ENCODE peak calls at places on chromosomes 5 and 9, in nine cellular contexts. J is NCI-H774, H is SJCRH30, Y is SW480, I is pons, G is AG09319, V is cardiac muscle cell, S is fibroblast of lung, P is upper lobe of left lung. B is an unnamed sample.

GRCh38 chr5:173383711-173384110 is 55.5 kb upstream of the STC2 start:
- DNase-seq in J (no peak), I (no peak), P (no peak), G (no peak), V (no peak), S (peak), H (no peak), Y (no peak), B (no peak)

GRCh38 chr5:143142596-143143435 is 260.7 kb downstream of the NR3C1 start:
- DNase-seq in H (no peak), J (no peak), S (peak), P (no peak), I (no peak), V (no peak), Y (no peak), G (no peak), B (no peak)

GRCh38 chr5:149433524-149434131 is 54.5 kb upstream of the IL17B start:
- DNase-seq in V (no peak), H (no peak), J (no peak), P (no peak), Y (no peak), I (no peak), S (peak), G (no peak), B (no peak)

GRCh38 chr5:150024241-150024984 is 23.9 kb downstream of the HMGXB3 start:
- DNase-seq in H (no peak), G (no peak), P (no peak), V (peak), Y (no peak), I (no peak), S (no peak), J (no peak), B (no peak)

GRCh38 chr9:131008909-131009618 is at the start of gene LAMC3:
- DNase-seq in G (no peak), I (no peak), H (no peak), P (peak), V (peak), Y (no peak), J (no peak), S (no peak), B (no peak)

GRCh38 chr5:103519550-103519949 is 43.0 kb downstream of the NUDT12 start:
- DNase-seq in H (no peak), S (no peak), V (peak), P (no peak), J (no peak), I (no peak), G (no peak), Y (no peak), B (no peak)

GRCh38 chr9:136619742-136620440 is 42.8 kb upstream of the EGFL7 start:
- DNase-seq in J (no peak), P (peak), H (no peak), V (no peak), S (peak), I (peak), G (no peak), Y (no peak), B (no peak)

GRCh38 chr9:105359899-105360298 is 87.9 kb upstream of the FSD1L start:
- DNase-seq in P (no peak), G (no peak), V (no peak), Y (peak), H (no peak), J (no peak), I (no peak), S (peak), B (no peak)

GRCh38 chr5:149403923-149404745 is 25.0 kb upstream of the IL17B start:
- DNase-seq in P (no peak), S (peak), H (no peak), G (no peak), J (no peak), V (no peak), I (no peak), Y (no peak), B (no peak)

GRCh38 chr9:130283514-130284248 is 18.1 kb downstream of the HMCN2 start:
- DNase-seq in H (no peak), G (no peak), P (no peak), V (no peak), S (no peak), Y (no peak), J (peak), I (no peak), B (no peak)

GRCh38 chr9:123434619-123435240 is 78.7 kb downstream of the CRB2 start:
- DNase-seq in I (no peak), G (no peak), Y (peak), H (no peak), V (peak), S (no peak), J (no peak), P (no peak), B (no peak)

GRCh38 chr9:614421-614820 is 227.1 kb upstream of the DMRT1 start:
- DNase-seq in I (no peak), S (peak), V (no peak), H (peak), J (no peak), Y (peak), G (no peak), P (no peak), B (no peak)

GRCh38 chr5:148912714-148913398 is 86.4 kb downstream of the ADRB2 start:
- DNase-seq in P (no peak), J (no peak), H (peak), I (peak), Y (peak), V (no peak), G (peak), S (peak), B (no peak)

GRCh38 chr5:14775857-14776256 is 95.7 kb downstream of the ANKH start:
- DNase-seq in H (no peak), Y (no peak), J (no peak), V (no peak), S (peak), P (peak), I (no peak), G (no peak), B (no peak)

GRCh38 chr5:10233011-10233410 is 16.7 kb downstream of the ATPSCKMT start:
- DNase-seq in V (no peak), H (no peak), I (no peak), Y (no peak), J (no peak), G (no peak), S (no peak), P (peak), B (no peak)

GRCh38 chr9:73565833-73566465 is 414.3 kb downstream of the ANXA1 start:
- DNase-seq in G (no peak), P (no peak), V (peak), I (peak), S (peak), Y (peak), H (no peak), J (no peak), B (no peak)

GRCh38 chr5:55732592-55732991 is 5.3 kb upstream of the DDX4 start:
- DNase-seq in I (no peak), G (no peak), V (no peak), S (no peak), H (no peak), J (no peak), Y (no peak), P (no peak), B (no peak)

GRCh38 chr9:111622626-111623025 is 8.5 kb upstream of the DNAJC25 start:
- DNase-seq in J (no peak), G (peak), I (no peak), V (no peak), Y (peak), S (peak), P (no peak), H (no peak), B (no peak)

GRCh38 chr9:87685871-87686519 is 39.9 kb upstream of the CTSL start:
- DNase-seq in H (no peak), Y (no peak), I (peak), V (no peak), S (peak), P (no peak), J (no peak), G (no peak), B (no peak)

GRCh38 chr9:13810510-13810909 is 503.4 kb downstream of the NFIB start:
- DNase-seq in P (no peak), V (no peak), G (no peak), Y (no peak), S (peak), I (no peak), J (no peak), H (peak), B (no peak)

GRCh38 chr9:91273853-91274552 is 87.7 kb downstream of the AUH start:
- DNase-seq in P (no peak), Y (peak), I (no peak), J (no peak), H (no peak), S (peak), G (no peak), V (no peak), B (no peak)

GRCh38 chr9:26502311-26502710 is 390.3 kb downstream of the CAAP1 start:
- DNase-seq in P (no peak), Y (no peak), I (no peak), G (no peak), S (no peak), J (no peak), V (peak), H (peak), B (no peak)

GRCh38 chr5:76074487-76074886 is 8.7 kb upstream of the SV2C start:
- DNase-seq in J (no peak), V (peak), I (no peak), G (no peak), P (no peak), Y (no peak), H (no peak), S (no peak), B (no peak)

B was measured in activated T-cell treated with anti-CD3 and anti-CD28 coated beads, Interleukin-2, amount 50 U/mL, for 4 hours.